ENCODE peak calls at places on chromosomes 4 and X, in four cellular contexts. J, R, L and B are unnamed samples.

GRCh38 chrX:103889216-103889615 is 57.2 kb upstream of the RAB9B start:
- DNase-seq in J (no peak), R (no peak), L (no peak), B (no peak)

GRCh38 chrX:38060331-38060878 is 54.1 kb downstream of the SYTL5 start:
- DNase-seq in J (no peak), R (no peak), L (no peak), B (no peak)

GRCh38 chr4:54668031-54668611 is 10.4 kb downstream of the KIT start:
- DNase-seq in J (no peak), R (no peak), L (no peak), B (no peak)

GRCh38 chr4:57905965-57906364 is 795.8 kb upstream of the IGFBP7 start:
- DNase-seq in J (no peak), R (no peak), L (no peak), B (no peak)

GRCh38 chr4:110200673-110201072 is 2.3 kb upstream of the ELOVL6 start:
- DNase-seq in J (no peak), R (no peak), L (no peak), B (no peak)

GRCh38 chr4:148444296-148445070 is 2.3 kb upstream of the NR3C2 start:
- DNase-seq in J (peak; percentile 14), R (peak; percentile 45), L (peak; percentile 43), B (peak; percentile 18)

GRCh38 chr4:85829276-85830051 is 354.5 kb downstream of the ARHGAP24 start:
- DNase-seq in J (no peak), R (no peak), L (no peak), B (no peak)

GRCh38 chrX:12614266-12614665 is 176.9 kb upstream of the PRPS2 start:
- DNase-seq in J (no peak), R (no peak), L (no peak), B (no peak)

GRCh38 chrX:119692241-119693031 is 532 bp downstream of the SEPTIN6 start:
- DNase-seq in J (peak; percentile 52), R (peak; percentile 59), L (peak; percentile 69), B (peak; percentile 27)

GRCh38 chr4:169283114-169283509 is 12.4 kb upstream of the SH3RF1 start:
- DNase-seq in J (no peak), R (no peak), L (no peak), B (no peak)

GRCh38 chr4:59971952-59972351 is 1228.2 kb upstream of the ADGRL3 start:
- DNase-seq in J (no peak), R (no peak), L (no peak), B (no peak)

GRCh38 chr4:98745372-98745771 is 87.0 kb upstream of the TSPAN5 start:
- DNase-seq in J (no peak), R (no peak), L (no peak), B (peak; percentile 44)

GRCh38 chr4:154065368-154065767 is 276.5 kb upstream of the SFRP2 start:
- DNase-seq in J (no peak), R (no peak), L (no peak), B (no peak)

GRCh38 chr4:1245481-1246051 is 3.4 kb downstream of the CTBP1 start:
- DNase-seq in J (no peak), R (peak; percentile 15), L (no peak), B (peak; percentile 17)